ENCODE peak calls at places on chromosome 12, in nine cellular contexts. I is activated CD4-positive, alpha-beta T cell treated with anti-CD3 and anti-CD28 coated beads, Interleukin-2, amount 50 U/mL, for 48 hours; F is left cardiac atrium; P is iPS-NIHi11; Z is hepatocyte; E is bronchial epithelial cell; G is HCT116; C is activated CD8-positive, alpha-beta T cell treated with anti-CD3 and anti-CD28 coated beads, Interleukin-2, amount 10 ng/mL, durations not matched to agents 7 days and 5 days; J is astrocyte of the cerebellum. A is an unnamed sample.

GRCh38 chr12:6201199-6201608 is 1.0 kb downstream of the CD9 start:
- DNase-seq in I (no peak), F (peak; percentile 42), P (no peak), Z (peak; percentile 48), E (no peak), G (no peak), C (no peak), J (no peak), A (no peak)

GRCh38 chr12:130839770-130840355 is 813 bp upstream of the STX2 start:
- DNase-seq in I (no peak), F (no peak), P (no peak), Z (no peak), E (no peak), G (no peak), C (no peak), J (no peak), A (no peak)

GRCh38 chr12:2759733-2760132 is 35.0 kb upstream of the FKBP4 start:
- DNase-seq in I (no peak), F (no peak), P (no peak), Z (no peak), E (no peak), G (no peak), C (no peak), J (no peak), A (no peak)

GRCh38 chr12:66965613-66966012 is 286.7 kb upstream of the GRIP1 start:
- DNase-seq in I (no peak), F (no peak), P (no peak), Z (no peak), E (no peak), G (no peak), C (no peak), J (no peak), A (no peak)

GRCh38 chr12:17302001-17302400 is 696.0 kb upstream of the LMO3 start:
- DNase-seq in I (no peak), F (no peak), P (no peak), Z (no peak), E (no peak), G (no peak), C (no peak), J (no peak), A (no peak)

GRCh38 chr12:88314706-88315105 is 172.6 kb downstream of the TMTC3 start:
- DNase-seq in I (no peak), F (no peak), P (no peak), Z (no peak), E (peak; percentile 70), G (no peak), C (no peak), J (no peak), A (no peak)

GRCh38 chr12:124531281-124531745 is 36.1 kb downstream of the NCOR2 start:
- DNase-seq in I (no peak), F (no peak), P (no peak), Z (no peak), E (no peak), G (no peak), C (no peak), J (no peak), A (no peak)

GRCh38 chr12:47282206-47282605 is 202.4 kb upstream of the AMIGO2 start:
- DNase-seq in I (no peak), F (no peak), P (no peak), Z (no peak), E (peak; percentile 26), G (no peak), C (no peak), J (no peak), A (no peak)

GRCh38 chr12:22925593-22925992 is 300.6 kb downstream of the ETNK1 start:
- DNase-seq in I (no peak), F (no peak), P (no peak), Z (no peak), E (no peak), G (no peak), C (no peak), J (no peak), A (no peak)

GRCh38 chr12:108448246-108448645 is 66.8 kb upstream of the FICD start:
- DNase-seq in I (no peak), F (no peak), P (no peak), Z (no peak), E (no peak), G (no peak), C (no peak), J (no peak), A (no peak)

GRCh38 chr12:114393569-114393968 is 12.4 kb downstream of the TBX5 start:
- DNase-seq in I (no peak), F (no peak), P (no peak), Z (no peak), E (no peak), G (no peak), C (no peak), J (no peak), A (no peak)

GRCh38 chr12:83826112-83826511 is 1086.5 kb downstream of the SLC6A15 start:
- DNase-seq in I (peak; percentile 50), F (no peak), P (peak; percentile 55), Z (peak; percentile 55), E (peak; percentile 54), G (peak; percentile 22), C (peak; percentile 30), J (no peak), A (no peak)

GRCh38 chr12:12088761-12089160 is 18.0 kb downstream of the BCL2L14 start:
- DNase-seq in I (no peak), F (no peak), P (no peak), Z (no peak), E (no peak), G (no peak), C (no peak), J (no peak), A (no peak)

GRCh38 chr12:46531059-46531785 is 158.6 kb upstream of the SLC38A2 start:
- DNase-seq in I (no peak), F (no peak), P (no peak), Z (no peak), E (no peak), G (no peak), C (no peak), J (no peak), A (no peak)

GRCh38 chr12:122865268-122866231 is 30.3 kb downstream of the HIP1R start:
- DNase-seq in I (no peak), F (peak; percentile 45), P (peak; percentile 2), Z (peak; percentile 64), E (no peak), G (peak; percentile 16), C (no peak), J (no peak), A (peak; percentile 34)

GRCh38 chr12:54411398-54412241 is 7.4 kb downstream of the ITGA5 start:
- DNase-seq in I (peak; percentile 75), F (peak; percentile 80), P (peak; percentile 84), Z (peak; percentile 46), E (peak; percentile 99), G (no peak), C (peak; percentile 56), J (no peak), A (no peak)

GRCh38 chr12:418432-418831 is 17.0 kb downstream of the CCDC77 start:
- DNase-seq in I (no peak), F (no peak), P (no peak), Z (no peak), E (no peak), G (no peak), C (no peak), J (no peak), A (no peak)

GRCh38 chr12:10618338-10618987 is 5.1 kb upstream of the MAGOHB start:
- DNase-seq in I (no peak), F (no peak), P (no peak), Z (no peak), E (peak; percentile 93), G (peak; percentile 8), C (no peak), J (peak; percentile 31), A (no peak)

GRCh38 chr12:400828-401227 is 616 bp upstream of the CCDC77 start:
- DNase-seq in I (no peak), F (no peak), P (no peak), Z (no peak), E (no peak), G (no peak), C (no peak), J (no peak), A (no peak)

GRCh38 chr12:27754795-27755194 is 25.2 kb upstream of the KLHL42 start:
- DNase-seq in I (no peak), F (no peak), P (no peak), Z (peak; percentile 17), E (no peak), G (no peak), C (no peak), J (no peak), A (no peak)

GRCh38 chr12:124694846-124695497 is 127.6 kb upstream of the NCOR2 start:
- DNase-seq in I (no peak), F (peak; percentile 86), P (no peak), Z (no peak), E (peak; percentile 66), G (no peak), C (no peak), J (peak; percentile 96), A (no peak)

GRCh38 chr12:15563683-15564082 is 225.5 kb downstream of the EPS8 start:
- DNase-seq in I (no peak), F (no peak), P (no peak), Z (no peak), E (peak; percentile 70), G (no peak), C (peak; percentile 46), J (no peak), A (no peak)

GRCh38 chr12:26699237-26699636 is 133.8 kb downstream of the ITPR2 start:
- DNase-seq in I (no peak), F (no peak), P (no peak), Z (no peak), E (peak; percentile 78), G (no peak), C (no peak), J (no peak), A (no peak)